ENCODE peak calls at places on chromosomes 1 and 21, in five cellular contexts. F is HFF-Myc; K is body of pancreas; I is SK-N-SH; H is naive thymus-derived CD4-positive, alpha-beta T cell. Y is an unnamed sample.

GRCh38 chr1:45001011-45001481 is 10.1 kb downstream of the HECTD3 start:
- DNase-seq in F (no peak), K (peak; percentile 66), I (no peak), H (no peak), Y (peak; percentile 39)

GRCh38 chr1:73065585-73065984 is 783.2 kb upstream of the NEGR1 start:
- DNase-seq in F (no peak), K (no peak), I (peak; percentile 1), H (no peak), Y (peak; percentile 30)

GRCh38 chr21:45019076-45019886 is 55.1 kb upstream of the ADARB1 start:
- DNase-seq in F (no peak), K (peak; percentile 7), I (peak; percentile 74), H (no peak), Y (peak; percentile 90)

GRCh38 chr1:76998582-76999189 is 131.4 kb downstream of the ST6GALNAC5 start:
- DNase-seq in F (peak; percentile 3), K (no peak), I (no peak), H (no peak), Y (no peak)

GRCh38 chr21:42558846-42559245 is 45.2 kb downstream of the SLC37A1 start:
- DNase-seq in F (no peak), K (no peak), I (no peak), H (no peak), Y (no peak)

GRCh38 chr1:154837679-154838171 is 32.4 kb downstream of the KCNN3 start:
- DNase-seq in F (no peak), K (peak; percentile 19), I (no peak), H (no peak), Y (no peak)

GRCh38 chr1:10556430-10557005 is 81.8 kb downstream of the PEX14 start:
- DNase-seq in F (no peak), K (no peak), I (no peak), H (no peak), Y (peak; percentile 53)

GRCh38 chr1:163250382-163250974 is 47.8 kb upstream of the RGS5 start:
- DNase-seq in F (no peak), K (no peak), I (no peak), H (no peak), Y (no peak)

GRCh38 chr1:65717815-65718454 is 74.8 kb upstream of the PDE4B start:
- DNase-seq in F (no peak), K (no peak), I (no peak), H (no peak), Y (no peak)

GRCh38 chr21:33931799-33932390 is 16.3 kb upstream of the ATP5PO start:
- DNase-seq in F (no peak), K (no peak), I (no peak), H (no peak), Y (no peak)

GRCh38 chr1:110916669-110917306 is 43.8 kb downstream of the CD53 start:
- DNase-seq in F (peak; percentile 5), K (no peak), I (no peak), H (no peak), Y (no peak)

GRCh38 chr1:228065543-228066347 is 16.8 kb upstream of the ARF1 start:
- DNase-seq in F (no peak), K (no peak), I (no peak), H (no peak), Y (peak; percentile 51)

GRCh38 chr21:46191257-46191685 is 7.0 kb upstream of the SPATC1L start:
- DNase-seq in F (no peak), K (no peak), I (peak; percentile 28), H (no peak), Y (peak; percentile 27)

GRCh38 chr1:201025571-201026002 is 2.1 kb upstream of the KIF21B start:
- DNase-seq in F (no peak), K (no peak), I (no peak), H (no peak), Y (peak; percentile 78)

GRCh38 chr1:11991969-11992676 is 11.9 kb downstream of the MFN2 start:
- DNase-seq in F (no peak), K (no peak), I (no peak), H (no peak), Y (no peak)

GRCh38 chr1:99281109-99281508 is 16.8 kb downstream of the PLPPR4 start:
- DNase-seq in F (no peak), K (no peak), I (peak; percentile 34), H (no peak), Y (no peak)

GRCh38 chr1:178684542-178685000 is 40.5 kb upstream of the RALGPS2 start:
- DNase-seq in F (peak; percentile 76), K (no peak), I (no peak), H (no peak), Y (no peak)

GRCh38 chr21:41361786-41362604 is at the start of gene MX2:
- DNase-seq in F (peak; percentile 61), K (no peak), I (no peak), H (peak; percentile 96), Y (no peak)

GRCh38 chr21:39313042-39313456 is 383 bp downstream of the BRWD1 start:
- DNase-seq in F (no peak), K (no peak), I (peak; percentile 58), H (no peak), Y (peak; percentile 77)

GRCh38 chr1:206897175-206897574 is at the start of gene IL24:
- DNase-seq in F (no peak), K (no peak), I (no peak), H (no peak), Y (no peak)

GRCh38 chr1:13996334-13996733 is 296.3 kb downstream of the PRDM2 start:
- DNase-seq in F (no peak), K (no peak), I (no peak), H (no peak), Y (no peak)

GRCh38 chr1:155086182-155086741 is 7.6 kb downstream of the EFNA3 start:
- DNase-seq in F (no peak), K (peak; percentile 77), I (peak; percentile 88), H (peak; percentile 76), Y (peak; percentile 95)

GRCh38 chr1:56199060-56199459 is 380.3 kb downstream of the PLPP3 start:
- DNase-seq in F (no peak), K (no peak), I (no peak), H (no peak), Y (no peak)

GRCh38 chr1:44220001-44220751 is 6.9 kb downstream of the DMAP1 start:
- DNase-seq in F (no peak), K (no peak), I (peak; percentile 9), H (no peak), Y (peak; percentile 35)

GRCh38 chr1:45446950-45447672 is 43.9 kb downstream of the TESK2 start:
- DNase-seq in F (no peak), K (no peak), I (no peak), H (no peak), Y (no peak)

GRCh38 chr1:243964915-243965314 is 86.2 kb upstream of the ZBTB18 start:
- DNase-seq in F (no peak), K (no peak), I (no peak), H (no peak), Y (no peak)

GRCh38 chr1:27176323-27176722 is 21.4 kb upstream of the SLC9A1 start:
- DNase-seq in F (no peak), K (no peak), I (no peak), H (no peak), Y (no peak)

GRCh38 chr21:46052703-46053651 is 44.9 kb upstream of the COL6A2 start:
- DNase-seq in F (no peak), K (no peak), I (no peak), H (no peak), Y (peak; percentile 43)

GRCh38 chr1:58941471-58942289 is 157.8 kb upstream of the JUN start:
- DNase-seq in F (no peak), K (peak; percentile 59), I (no peak), H (peak; percentile 65), Y (no peak)

GRCh38 chr1:245546875-245547274 is 392.1 kb downstream of the KIF26B start:
- DNase-seq in F (no peak), K (peak; percentile 39), I (no peak), H (no peak), Y (no peak)

GRCh38 chr1:233672732-233673131 is 58.8 kb downstream of the KCNK1 start:
- DNase-seq in F (no peak), K (peak; percentile 8), I (no peak), H (no peak), Y (no peak)
- H3K4me3 ChIP-seq in F (no peak overlapping the region), K (no peak overlapping the region), I (no peak overlapping the region), H (no peak overlapping the region), Y (no peak overlapping the region)

GRCh38 chr1:226661271-226661670 is 77.8 kb downstream of the ITPKB start:
- DNase-seq in F (no peak), K (no peak), I (no peak), H (no peak), Y (no peak)

GRCh38 chr1:226659136-226659535 is 79.9 kb downstream of the ITPKB start:
- DNase-seq in F (no peak), K (no peak), I (no peak), H (no peak), Y (no peak)

GRCh38 chr1:226658538-226659125 is 80.5 kb downstream of the ITPKB start:
- DNase-seq in F (no peak), K (no peak), I (no peak), H (no peak), Y (no peak)

GRCh38 chr1:226660410-226661182 is 78.5 kb downstream of the ITPKB start:
- DNase-seq in F (no peak), K (no peak), I (no peak), H (no peak), Y (no peak)

DNA sequence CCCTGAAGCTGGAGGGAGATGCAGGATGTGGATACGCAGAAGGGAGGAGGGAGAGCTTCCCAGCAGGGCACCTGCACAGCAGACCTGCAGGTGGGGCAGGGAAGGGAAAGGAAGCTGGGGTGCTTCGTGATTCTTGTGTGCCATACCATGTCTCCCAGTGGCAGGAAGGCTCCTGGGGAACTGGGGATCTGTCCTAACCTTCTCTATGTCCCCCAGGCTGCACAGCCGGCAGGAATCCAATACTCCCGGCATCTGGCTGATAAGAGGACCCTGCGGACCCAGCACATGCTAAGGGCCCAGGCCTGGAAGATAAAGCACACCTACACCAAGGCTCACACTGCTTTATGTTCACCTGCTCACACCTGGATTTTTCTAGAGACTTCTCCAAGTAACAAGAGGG is 79.4 kb downstream of the ITPKB start:
- DNase-seq in F (no peak), K (no peak), I (no peak), H (no peak), Y (no peak)
- H3K4me3 ChIP-seq in F (no peak overlapping the region), K (no peak overlapping the region), I (no peak overlapping the region), H (no peak overlapping the region), Y (no peak overlapping the region)

DNA sequence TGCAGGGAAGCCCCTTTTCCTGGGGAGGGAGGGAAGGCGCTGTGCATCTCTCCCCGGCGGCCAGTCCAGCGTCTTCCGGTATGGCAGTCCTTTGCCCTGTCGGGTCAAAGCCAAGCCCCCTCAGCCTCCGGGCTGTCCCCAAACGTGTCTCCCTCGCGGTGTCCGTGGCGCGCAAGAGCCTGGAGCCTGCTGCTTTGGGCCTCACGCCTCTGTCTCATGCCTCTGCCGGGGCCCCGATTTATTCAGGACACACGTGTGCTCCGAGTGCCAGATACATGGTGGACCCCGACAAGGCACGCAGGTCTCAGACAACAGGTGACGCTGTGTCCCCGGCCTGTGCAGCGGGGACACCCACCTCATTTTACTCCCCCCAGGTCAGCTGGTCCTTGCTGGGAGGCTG is 176.7 kb downstream of the CAMTA1 start:
- DNase-seq in F (no peak), K (no peak), I (no peak), H (no peak), Y (no peak)
- H3K4me3 ChIP-seq in F (no peak overlapping the region), K (no peak overlapping the region), I (no peak overlapping the region), H (no peak overlapping the region), Y (peak overlapping the region; percentile 72)

DNA sequence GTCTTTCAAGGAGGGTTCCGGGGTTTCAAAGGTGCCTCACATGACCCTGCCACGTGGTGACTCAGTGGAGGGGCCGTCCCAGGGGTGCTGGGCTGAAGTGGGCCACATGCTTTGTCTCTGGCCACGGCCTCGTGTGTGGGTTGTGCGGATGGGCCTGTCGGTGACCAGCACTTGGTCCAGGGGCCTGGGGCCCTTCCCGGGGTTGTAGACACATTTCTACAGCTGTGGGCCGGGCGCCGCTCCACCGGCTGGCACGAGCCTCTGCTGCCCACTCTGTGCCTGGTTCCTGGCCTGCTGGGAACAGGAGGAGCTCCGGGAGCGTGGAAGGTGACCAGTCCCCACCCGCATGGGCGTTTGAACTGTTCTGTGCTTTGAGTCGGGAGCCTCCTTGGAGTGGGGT is 75.4 kb upstream of the TTC34 start:
- DNase-seq in F (no peak), K (no peak), I (no peak), H (no peak), Y (no peak)
- H3K4me3 ChIP-seq in F (no peak overlapping the region), K (no peak overlapping the region), I (no peak overlapping the region), H (no peak overlapping the region), Y (no peak overlapping the region)

Y was measured in H7.